ENCODE peak calls at places on chromosomes 7 and 10, in five cellular contexts. X, G, Q, U and P are unnamed samples.

GRCh38 chr7:134069187-134069586 is 58.0 kb upstream of the LRGUK start:
- DNase-seq in X (no peak), Q (no peak), U (no peak), G (no peak), P (no peak)

GRCh38 chr7:1200045-1200444 is 32.6 kb upstream of the UNCX start:
- DNase-seq in G (no peak), Q (peak), X (no peak), U (no peak), P (no peak)

GRCh38 chr10:50508315-50509051 is 115.3 kb downstream of the SGMS1 start:
- DNase-seq in Q (peak), U (no peak), G (no peak), X (no peak), P (no peak)

GRCh38 chr7:13628231-13629001 is 361.1 kb downstream of the ETV1 start:
- DNase-seq in G (no peak), X (no peak), U (no peak), Q (no peak), P (no peak)

GRCh38 chr10:35447693-35448407 is 111.5 kb downstream of the CCNY start:
- DNase-seq in Q (no peak), U (no peak), G (peak), X (no peak), P (peak)

GRCh38 chr10:114375082-114375481 is 29.2 kb downstream of the AFAP1L2 start:
- DNase-seq in X (no peak), Q (no peak), U (no peak), G (no peak), P (no peak)

GRCh38 chr7:1236132-1236655 is 3.5 kb downstream of the UNCX start:
- DNase-seq in X (no peak), U (peak), Q (no peak), G (no peak), P (no peak)

GRCh38 chr7:4689151-4689550 is 7.1 kb downstream of the FOXK1 start:
- DNase-seq in X (no peak), Q (no peak), U (no peak), G (no peak), P (no peak)